ENCODE peak calls at places on chromosomes 5 and 9, in five cellular contexts. M is cardiac muscle cell, H is tibial nerve, L is psoas muscle, D is fibroblast of mammary gland. W is an unnamed sample.

GRCh38 chr9:69455311-69455710 is 130.3 kb downstream of the ENTREP1 start:
- DNase-seq in M (no peak), H (no peak), L (no peak), D (no peak), W (no peak)

GRCh38 chr5:97181856-97182545 is 1.0 kb downstream of the RIOK2 start:
- DNase-seq in M (peak), H (no peak), L (no peak), D (peak), W (peak)

GRCh38 chr5:137629646-137630045 is 106.2 kb downstream of the KLHL3 start:
- DNase-seq in M (peak), H (no peak), L (no peak), D (peak), W (peak)

GRCh38 chr9:25964239-25964638 is 286.0 kb upstream of the TUSC1 start:
- DNase-seq in M (peak), H (peak), L (no peak), D (peak), W (peak)

GRCh38 chr9:93058357-93059096 is at the start of gene SUSD3:
- DNase-seq in M (peak), H (peak), L (peak), D (peak), W (peak)

GRCh38 chr9:99873531-99873930 is 32.9 kb upstream of the STX17 start:
- DNase-seq in M (no peak), H (no peak), L (no peak), D (peak), W (peak)

GRCh38 chr9:110370316-110370715 is 32.7 kb upstream of the TXNDC8 start:
- DNase-seq in M (peak), H (no peak), L (no peak), D (peak), W (peak)

GRCh38 chr5:71880531-71880930 is 161.5 kb downstream of the CARTPT start:
- DNase-seq in M (no peak), H (no peak), L (no peak), D (no peak), W (no peak)

GRCh38 chr5:32329395-32329834 is 16.7 kb upstream of the MTMR12 start:
- DNase-seq in M (peak), H (peak), L (peak), D (peak), W (peak)

GRCh38 chr9:72858089-72858912 is 94.6 kb downstream of the ALDH1A1 start:
- DNase-seq in M (peak), H (no peak), L (peak), D (peak), W (peak)

GRCh38 chr5:132748522-132749000 is 1.3 kb downstream of the CCNI2 start:
- DNase-seq in M (no peak), H (no peak), L (no peak), D (no peak), W (no peak)

GRCh38 chr5:175772747-175773533 is 98.4 kb upstream of the CPLX2 start:
- DNase-seq in M (no peak), H (no peak), L (no peak), D (no peak), W (no peak)

GRCh38 chr5:115169392-115170127 is at the start of gene TRIM36:
- DNase-seq in M (peak), H (peak), L (peak), D (peak), W (peak)

GRCh38 chr5:115170128-115170923 is 618 bp upstream of the TRIM36 start:
- DNase-seq in M (no peak), H (no peak), L (no peak), D (peak), W (peak)

GRCh38 chr5:115168829-115169391 is 798 bp downstream of the TRIM36 start:
- DNase-seq in M (no peak), H (no peak), L (no peak), D (no peak), W (no peak)

GRCh38 chr5:115166744-115167393 is 2.8 kb downstream of the TRIM36 start:
- DNase-seq in M (no peak), H (no peak), L (no peak), D (no peak), W (no peak)

DNA sequence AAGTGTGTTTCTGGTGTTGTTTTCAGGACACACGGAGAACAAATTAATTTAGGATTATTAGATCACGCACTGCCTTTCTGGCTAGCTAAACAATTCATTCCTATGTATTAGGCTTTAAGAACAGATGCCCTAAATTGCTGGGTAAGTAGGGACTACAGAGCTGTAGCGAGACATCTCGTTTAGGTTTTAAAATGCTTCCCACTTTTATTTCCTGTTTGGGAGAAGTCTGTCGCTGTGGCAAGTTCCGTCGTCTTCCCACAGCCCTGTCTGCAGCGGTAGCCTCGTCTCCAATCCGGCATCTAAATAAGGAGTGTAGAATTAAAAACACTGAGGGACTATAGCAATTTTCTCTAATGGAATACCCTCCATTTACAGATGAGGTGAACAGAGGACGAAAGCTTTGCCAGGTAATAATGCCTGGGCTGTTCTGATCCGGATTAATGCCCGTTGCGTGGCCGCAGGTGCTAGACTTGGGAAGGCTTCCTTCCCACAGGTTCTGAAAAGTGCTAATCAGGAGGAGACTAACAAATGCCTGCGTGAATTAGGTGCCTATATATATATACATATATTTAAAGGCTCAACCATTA is 1.3 kb upstream of the TRIM36 start:
- DNase-seq in M (no peak), H (no peak), L (no peak), D (no peak), W (no peak)
- H3K4me3 ChIP-seq in M (peak), H (peak), L (peak), D (no peak), W (no peak)

GRCh38 chr5:42808888-42809611 is 2.6 kb downstream of the SELENOP start:
- DNase-seq in M (no peak), H (no peak), L (no peak), D (no peak), W (no peak)
- H3K4me3 ChIP-seq in M (peak), H (no peak), L (peak), D (no peak), W (no peak)

GRCh38 chr5:38165435-38165834 is 92.9 kb upstream of the EGFLAM start:
- DNase-seq in M (no peak), H (no peak), L (peak), D (no peak), W (no peak)

GRCh38 chr5:38164776-38165399 is 93.5 kb upstream of the EGFLAM start:
- DNase-seq in M (no peak), H (no peak), L (no peak), D (no peak), W (no peak)

GRCh38 chr5:38166832-38167231 is 91.5 kb upstream of the EGFLAM start:
- DNase-seq in M (no peak), H (no peak), L (peak), D (no peak), W (no peak)

GRCh38 chr5:38167562-38167996 is 90.8 kb upstream of the EGFLAM start:
- DNase-seq in M (no peak), H (no peak), L (peak), D (no peak), W (no peak)

GRCh38 chr5:38168029-38168428 is 90.3 kb upstream of the EGFLAM start:
- DNase-seq in M (no peak), H (no peak), L (no peak), D (no peak), W (no peak)
- H3K4me3 ChIP-seq in M (no peak), H (no peak), L (peak), D (no peak), W (no peak)

DNA sequence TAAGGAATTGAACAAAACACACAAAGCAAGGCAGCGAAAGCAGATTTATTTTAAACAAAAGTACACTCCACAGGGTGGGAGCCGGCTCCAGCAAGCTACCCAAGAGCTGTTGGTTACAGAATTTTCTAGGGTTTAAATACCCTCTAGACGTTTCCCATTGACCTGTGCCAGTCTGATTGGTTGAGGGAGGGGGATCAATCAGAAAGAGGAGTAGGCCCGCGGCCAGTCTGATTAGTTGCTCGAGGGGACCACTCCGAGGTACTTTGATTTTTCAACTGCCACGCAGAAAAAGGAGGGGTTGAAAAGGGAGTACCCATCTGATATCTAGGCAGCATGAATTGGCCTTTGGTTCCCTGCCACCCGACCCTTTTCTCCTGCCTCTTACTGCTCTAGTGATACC is 998 bp downstream of the SRP19 start:
- DNase-seq in M (no peak), H (no peak), L (no peak), D (no peak), W (no peak)
- H3K4me3 ChIP-seq in M (peak), H (peak), L (peak), D (peak), W (peak)

W was measured in fibroblast of pulmonary artery.